ENCODE peak calls at places on chromosomes 11 and 22, in nine cellular contexts. D is AG09309, N is cardiac fibroblast, S is psoas muscle, K is fibroblast of mammary gland, G is brain microvascular endothelial cell, O is GM12865, J is transverse colon, Y is tibial artery. M is an unnamed sample.
A peak's percentile ranks its signal among the peaks of the same experiment; 100 is the strongest.

GRCh38 chr11:113796663-113797259 is 17.2 kb downstream of the CLDN25 start:
- DNase-seq in D (no peak), N (peak; percentile 58), S (no peak), K (peak; percentile 48), G (peak; percentile 58), O (peak; percentile 33), J (no peak), Y (no peak), M (no peak)

GRCh38 chr22:50440544-50441249 is 34.1 kb downstream of the SBF1 start:
- DNase-seq in D (no peak), N (no peak), S (peak; percentile 53), K (no peak), G (no peak), O (no peak), J (no peak), Y (no peak), M (no peak)

GRCh38 chr11:12274056-12274455 is 103.3 kb upstream of the PARVA start:
- DNase-seq in D (no peak), N (no peak), S (no peak), K (no peak), G (no peak), O (no peak), J (no peak), Y (no peak), M (no peak)

GRCh38 chr11:11876458-11876857 is 34.7 kb downstream of the USP47 start:
- DNase-seq in D (no peak), N (peak; percentile 22), S (peak; percentile 24), K (peak; percentile 25), G (peak; percentile 20), O (no peak), J (no peak), Y (no peak), M (no peak)

GRCh38 chr11:102653744-102654291 is 28.7 kb upstream of the MMP20 start:
- DNase-seq in D (no peak), N (peak; percentile 27), S (no peak), K (peak; percentile 56), G (peak; percentile 14), O (peak; percentile 15), J (no peak), Y (no peak), M (no peak)

GRCh38 chr11:7571640-7572000 is 57.8 kb downstream of the PPFIBP2 start:
- DNase-seq in D (no peak), N (peak; percentile 75), S (peak; percentile 76), K (peak; percentile 70), G (peak; percentile 61), O (peak; percentile 54), J (peak; percentile 82), Y (peak; percentile 82), M (no peak)

GRCh38 chr11:109946322-109946846 is 146.8 kb upstream of the ZC3H12C start:
- DNase-seq in D (peak; percentile 92), N (peak; percentile 99), S (peak; percentile 90), K (peak; percentile 98), G (peak; percentile 97), O (peak; percentile 90), J (peak; percentile 88), Y (peak; percentile 88), M (peak; percentile 85)

GRCh38 chr22:35359380-35360065 is 21.4 kb upstream of the HMOX1 start:
- DNase-seq in D (no peak), N (no peak), S (no peak), K (no peak), G (no peak), O (no peak), J (no peak), Y (no peak), M (no peak)

GRCh38 chr11:128458316-128458715 is 129.0 kb downstream of the ETS1 start:
- DNase-seq in D (no peak), N (peak; percentile 90), S (no peak), K (peak; percentile 92), G (peak; percentile 89), O (no peak), J (no peak), Y (no peak), M (peak; percentile 56)

GRCh38 chr11:17164361-17165246 is 43.2 kb downstream of the PIK3C2A start:
- DNase-seq in D (no peak), N (peak; percentile 44), S (no peak), K (peak; percentile 46), G (no peak), O (peak; percentile 25), J (no peak), Y (no peak), M (no peak)

GRCh38 chr22:50620861-50621490 is 7.0 kb downstream of the ARSA start:
- DNase-seq in D (no peak), N (no peak), S (peak; percentile 62), K (peak; percentile 17), G (no peak), O (peak; percentile 87), J (peak; percentile 45), Y (peak; percentile 48), M (no peak)

GRCh38 chr11:119484741-119485605 is 62.0 kb upstream of the THY1 start:
- DNase-seq in D (no peak), N (no peak), S (no peak), K (no peak), G (no peak), O (peak; percentile 33), J (no peak), Y (peak; percentile 59), M (no peak)

GRCh38 chr22:23204541-23205157 is 24.3 kb downstream of the BCR start:
- DNase-seq in D (no peak), N (no peak), S (peak; percentile 81), K (peak; percentile 18), G (no peak), O (no peak), J (no peak), Y (peak; percentile 82), M (no peak)

GRCh38 chr11:68279676-68280075 is 7.9 kb upstream of the C11orf24 start:
- DNase-seq in D (no peak), N (no peak), S (no peak), K (no peak), G (no peak), O (no peak), J (no peak), Y (no peak), M (no peak)

GRCh38 chr11:78424334-78425270 is 7.0 kb upstream of the GAB2 start:
- DNase-seq in D (no peak), N (peak; percentile 63), S (no peak), K (peak; percentile 76), G (no peak), O (peak; percentile 78), J (no peak), Y (no peak), M (no peak)

GRCh38 chr11:75263944-75264349 is 23.4 kb downstream of the TPBGL start:
- DNase-seq in D (no peak), N (peak; percentile 45), S (peak; percentile 56), K (no peak), G (no peak), O (no peak), J (peak; percentile 12), Y (peak; percentile 49), M (peak; percentile 29)

GRCh38 chr11:55658031-55658573 is 3.9 kb upstream of the OR4C6 start:
- DNase-seq in D (no peak), N (no peak), S (no peak), K (no peak), G (no peak), O (peak; percentile 90), J (no peak), Y (no peak), M (no peak)

GRCh38 chr11:109527496-109527895 is 105.5 kb downstream of the C11orf87 start:
- DNase-seq in D (peak; percentile 7), N (peak; percentile 3), S (no peak), K (peak; percentile 2), G (no peak), O (no peak), J (no peak), Y (no peak), M (no peak)

GRCh38 chr22:47421846-47422245 is 659.4 kb downstream of the TBC1D22A start:
- DNase-seq in D (no peak), N (no peak), S (no peak), K (no peak), G (no peak), O (no peak), J (no peak), Y (no peak), M (no peak)

GRCh38 chr11:74990941-74991340 is 2.2 kb downstream of the NEU3 start:
- DNase-seq in D (no peak), N (no peak), S (no peak), K (no peak), G (no peak), O (no peak), J (no peak), Y (no peak), M (no peak)

GRCh38 chr11:66035653-66036333 is 9.5 kb upstream of the CATSPER1 start:
- DNase-seq in D (no peak), N (no peak), S (no peak), K (no peak), G (no peak), O (no peak), J (no peak), Y (no peak), M (no peak)
- TF ChIP-seq CTCF in D (no peak), N (no peak), S (no peak), K (no peak), G (no peak), O (no peak), J (no peak), Y (no peak), M (no peak)

DNA sequence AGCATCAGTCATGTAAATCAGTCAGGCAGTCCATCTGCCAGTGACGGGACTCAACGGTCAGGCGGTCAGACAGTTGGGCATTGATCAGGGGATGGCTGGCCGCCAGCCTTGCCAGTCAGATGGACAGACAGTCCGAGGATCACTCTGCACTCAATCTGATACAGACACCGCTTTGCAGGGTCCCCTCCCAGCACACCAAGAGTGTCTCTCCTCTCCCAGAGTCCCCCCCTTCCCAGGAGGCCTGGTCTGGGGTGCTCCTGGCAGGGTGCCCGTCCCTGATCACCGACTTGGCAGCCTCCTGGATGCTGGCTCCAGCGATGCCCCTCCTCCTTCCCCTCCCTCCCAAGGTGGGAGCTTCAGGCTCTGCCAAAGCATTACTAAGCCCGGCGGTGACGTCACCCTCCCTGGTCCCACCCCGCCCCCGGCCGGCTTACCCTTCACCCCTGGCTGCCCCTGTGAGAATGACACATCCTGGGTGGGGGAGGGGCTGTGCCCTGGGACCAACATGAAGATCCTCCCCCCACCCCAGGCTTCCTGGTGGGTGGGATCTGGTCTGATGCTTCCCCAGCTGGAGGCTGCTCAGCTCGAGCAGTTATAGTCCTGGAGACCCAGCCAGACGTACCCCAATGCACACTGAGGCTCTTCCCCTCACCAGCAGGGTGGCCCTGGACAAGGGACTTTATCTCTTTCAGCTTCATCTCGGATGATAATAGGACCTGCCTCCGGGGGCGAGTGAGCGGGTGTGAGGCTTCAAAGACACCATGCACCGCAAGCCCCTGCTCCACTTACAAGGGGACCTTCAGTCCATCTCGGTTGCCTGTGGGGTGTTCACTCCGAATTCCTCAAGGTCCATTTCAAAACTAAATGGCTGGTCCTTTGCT is 69.2 kb downstream of the CD82 start:
- DNase-seq in D (no peak), N (peak; percentile 76), S (peak; percentile 78), K (peak; percentile 86), G (peak; percentile 58), O (no peak), J (peak; percentile 51), Y (peak; percentile 81), M (peak; percentile 44)
- H3K4me3 ChIP-seq in D (no peak overlapping the region), N (no peak overlapping the region), S (no peak overlapping the region), K (no peak overlapping the region), G (no peak overlapping the region), O (no peak overlapping the region), J (no peak overlapping the region), Y (no peak overlapping the region), M (no peak overlapping the region)

GRCh38 chr11:116891746-116892145 is 54.3 kb upstream of the APOA1 start:
- DNase-seq in D (no peak), N (no peak), S (no peak), K (no peak), G (no peak), O (no peak), J (no peak), Y (no peak), M (no peak)
- TF ChIP-seq CTCF in D (no peak), N (no peak), S (no peak), K (no peak), G (no peak), O (no peak), J (no peak), Y (no peak), M (no peak)

GRCh38 chr22:37566903-37567798 is 6.9 kb downstream of the CDC42EP1 start:
- DNase-seq in D (no peak), N (peak; percentile 67), S (peak; percentile 89), K (peak; percentile 56), G (no peak), O (peak; percentile 94), J (peak; percentile 95), Y (peak; percentile 87), M (no peak)
- H3K4me3 ChIP-seq in D (no peak overlapping the region), N (no peak overlapping the region), S (no peak overlapping the region), K (no peak overlapping the region), G (no peak overlapping the region), O (no peak overlapping the region), J (no peak overlapping the region), Y (no peak overlapping the region), M (no peak overlapping the region)

M was measured in epithelial cell of proximal tubule.